ENCODE peak calls at places on chromosomes 6 and 20, in six cellular contexts. U, C, B, Y, T and P are unnamed samples. For H3K36me3, the result is how much of the 10 kb centered on the place peaks cover.

GRCh38 chr6:35080821-35081425 is 60.2 kb downstream of the TCP11 start:
- DNase-seq in B (no peak), C (no peak), U (no peak), Y (no peak), T (no peak), P (no peak)

GRCh38 chr6:107847844-107848802 is 24.0 kb upstream of the SCML4 start:
- DNase-seq in Y (peak), U (peak), B (peak), T (peak), C (peak), P (peak)

GRCh38 chr20:23049933-23050838 is 714 bp upstream of the THBD start:
- DNase-seq in U (peak), Y (no peak), B (peak), C (no peak), T (peak), P (no peak)

GRCh38 chr20:38151455-38151854 is 13.6 kb downstream of the TGM2 start:
- DNase-seq in U (no peak), C (no peak), T (no peak), B (no peak), Y (no peak), P (no peak)

GRCh38 chr6:83601119-83601518 is 88.8 kb downstream of the PRSS35 start:
- DNase-seq in B (no peak), T (no peak), Y (no peak), U (no peak), C (no peak), P (no peak)

GRCh38 chr6:73515204-73516101 is 5.4 kb downstream of the EEF1A1 start:
- DNase-seq in Y (peak), U (peak), C (no peak), B (peak), T (no peak), P (no peak)

GRCh38 chr6:22017272-22017671 is 279.6 kb downstream of the PRL start:
- DNase-seq in U (no peak), T (no peak), C (no peak), B (no peak), Y (no peak), P (no peak)

GRCh38 chr20:47677314-47678129 is 107.8 kb downstream of the SULF2 start:
- DNase-seq in C (no peak), T (peak), Y (peak), B (peak), U (peak), P (peak)

GRCh38 chr6:39684790-39685485 is 40.3 kb downstream of the KIF6 start:
- DNase-seq in T (no peak), B (no peak), Y (no peak), U (no peak), C (no peak), P (no peak)

GRCh38 chr6:135182993-135183531 is 2.0 kb downstream of the MYB start:
- DNase-seq in B (peak), T (no peak), Y (peak), U (peak), C (no peak), P (no peak)

DNA sequence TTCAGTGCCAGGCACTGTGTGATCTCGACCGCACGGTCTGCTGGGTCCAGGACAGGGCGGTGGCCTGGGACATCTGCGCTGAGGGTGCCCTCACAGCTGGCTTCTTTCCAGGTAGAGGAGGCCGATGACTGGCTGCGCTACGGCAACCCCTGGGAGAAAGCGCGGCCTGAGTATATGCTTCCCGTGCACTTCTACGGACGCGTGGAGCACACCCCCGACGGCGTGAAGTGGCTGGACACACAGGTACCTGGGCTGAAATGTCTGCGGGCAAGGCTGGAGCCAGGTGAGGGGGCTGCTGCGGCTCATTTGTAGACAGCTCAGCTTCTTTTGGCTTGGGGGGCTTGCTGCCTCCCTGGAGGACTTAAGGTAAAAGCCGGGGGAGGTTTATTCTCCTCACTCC is 26.6 kb downstream of the PYGB start:
- DNase-seq in B (no peak), Y (no peak), U (no peak), C (peak), T (peak), P (no peak)
- H3K36me3 ChIP-seq in B (under half), Y (under half), U (under half), C (half or more), T (half or more), P (under half)

DNA sequence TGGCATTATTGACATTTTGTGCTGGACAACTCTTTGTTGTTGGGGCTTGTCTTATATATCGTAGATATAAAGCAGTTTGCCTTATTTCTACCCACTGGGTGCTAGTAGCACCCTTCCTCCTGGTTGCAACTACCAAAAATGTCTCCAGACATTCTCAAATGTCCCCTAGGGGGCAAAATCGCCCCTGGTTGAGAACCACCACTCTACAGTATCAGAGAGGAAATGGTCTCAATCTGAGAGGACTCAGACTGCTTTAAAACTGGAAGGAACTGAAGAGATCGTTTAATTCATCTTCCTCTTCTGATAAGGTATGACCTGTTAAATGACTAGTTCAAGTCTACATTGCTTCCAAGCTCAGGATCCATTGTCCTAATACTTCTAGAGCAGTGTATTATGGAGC is 14.9 kb downstream of the SH3BGRL2 start:
- DNase-seq in T (no peak), B (peak), C (no peak), U (no peak), Y (no peak), P (no peak)
- TF ChIP-seq CTCF in T (peak), B (peak), C (no peak), U (no peak), Y (peak), P (no peak)

GRCh38 chr20:55255016-55255415 is 750.3 kb downstream of the CBLN4 start:
- DNase-seq in T (no peak), C (no peak), Y (no peak), U (no peak), B (no peak), P (no peak)

GRCh38 chr20:55251170-55251569 is 754.1 kb downstream of the CBLN4 start:
- DNase-seq in Y (no peak), C (no peak), T (no peak), B (no peak), U (no peak), P (no peak)

GRCh38 chr20:55253765-55254164 is 751.6 kb downstream of the CBLN4 start:
- DNase-seq in C (no peak), T (no peak), Y (no peak), U (no peak), B (no peak), P (no peak)

GRCh38 chr20:55252525-55252924 is 752.8 kb downstream of the CBLN4 start:
- DNase-seq in B (no peak), U (no peak), C (no peak), Y (peak), T (no peak), P (no peak)
- H3K36me3 ChIP-seq in B (under half), U (under half), C (under half), Y (under half), T (under half), P (under half)

DNA sequence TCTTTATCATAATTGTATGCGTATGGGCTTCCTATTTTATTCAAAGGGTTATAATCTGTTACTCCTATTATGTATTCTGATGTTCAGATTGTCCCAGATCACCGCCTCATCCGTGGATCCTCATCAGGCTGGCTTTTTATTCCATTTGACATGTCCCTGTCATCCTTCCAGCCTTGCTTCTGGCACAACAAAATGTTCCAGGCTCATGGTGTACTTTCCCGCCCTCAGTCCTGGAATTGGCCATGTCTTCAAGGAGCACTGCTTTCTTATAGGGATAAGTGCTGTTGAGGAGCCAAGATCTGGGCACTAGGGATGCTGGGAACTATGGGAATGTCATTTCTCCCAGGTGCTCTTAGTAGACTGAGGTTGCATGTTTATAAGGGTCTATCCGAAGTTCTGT is 207.8 kb downstream of the JARID2 start:
- DNase-seq in B (no peak), Y (no peak), T (peak), C (no peak), U (no peak), P (no peak)
- TF ChIP-seq CTCF in B (no peak), Y (no peak), T (no peak), C (no peak), U (no peak), P (no peak)

DNA sequence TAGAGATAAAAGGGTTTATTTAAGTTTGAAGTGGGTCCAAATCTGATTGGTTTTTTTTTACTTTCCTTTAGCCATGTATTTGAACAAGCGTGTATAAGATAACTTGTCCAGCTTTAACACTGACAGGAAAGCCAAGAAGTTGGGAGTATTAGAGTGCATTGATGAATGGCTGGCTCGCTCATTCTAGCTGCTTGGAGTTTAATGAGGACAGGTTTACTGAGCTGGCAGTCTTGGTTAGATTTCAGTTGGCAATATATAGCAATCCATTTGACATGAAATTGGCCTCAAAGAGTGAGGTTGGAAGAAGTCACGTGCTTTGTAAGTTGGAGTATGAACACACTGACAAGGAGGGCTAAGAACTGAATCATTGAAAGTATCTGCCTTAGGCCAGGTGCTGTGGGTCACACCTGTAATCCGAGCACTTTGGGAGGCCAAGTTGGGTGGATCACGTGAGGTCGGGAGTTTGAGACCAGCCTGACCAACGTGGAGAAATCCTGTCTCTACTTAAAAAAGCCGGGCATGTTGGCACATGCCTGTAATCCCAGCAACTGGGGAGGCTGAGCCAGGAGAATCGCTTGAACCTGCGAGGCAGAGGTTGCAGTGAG is 13.7 kb downstream of the SRSF3 start:
- DNase-seq in C (no peak), Y (no peak), U (no peak), B (no peak), T (no peak), P (no peak)
- H3K36me3 ChIP-seq in C (half or more), Y (under half), U (under half), B (half or more), T (half or more), P (under half)

GRCh38 chr6:46677314-46677654 is 10.4 kb upstream of the TDRD6 start:
- DNase-seq in C (no peak), B (peak), U (no peak), Y (no peak), T (no peak), P (no peak)
- TF ChIP-seq CTCF in C (no peak), B (peak), U (peak), Y (peak), T (peak), P (peak)

GRCh38 chr20:57656252-57656820 is 36.1 kb upstream of the ZBP1 start:
- DNase-seq in B (no peak), U (no peak), Y (no peak), C (no peak), T (no peak), P (no peak)
- H3K36me3 ChIP-seq in B (under half), U (under half), Y (under half), C (half or more), T (under half), P (under half)

GRCh38 chr6:13431059-13431656 is 56.2 kb downstream of the GFOD1 start:
- DNase-seq in T (no peak), B (no peak), C (no peak), Y (peak), U (no peak), P (no peak)

GRCh38 chr6:13429406-13429753 is 58.0 kb downstream of the GFOD1 start:
- DNase-seq in B (no peak), C (no peak), U (no peak), Y (no peak), T (no peak), P (no peak)

GRCh38 chr6:13427346-13427745 is 60.1 kb downstream of the GFOD1 start:
- DNase-seq in T (no peak), Y (no peak), C (no peak), B (no peak), U (no peak), P (no peak)

GRCh38 chr6:13427838-13428527 is 59.4 kb downstream of the GFOD1 start:
- DNase-seq in U (no peak), C (no peak), B (peak), Y (peak), T (no peak), P (no peak)

GRCh38 chr6:13428528-13429405 is 58.6 kb downstream of the GFOD1 start:
- DNase-seq in C (no peak), T (no peak), Y (no peak), U (no peak), B (peak), P (no peak)
- TF ChIP-seq CTCF in C (no peak), T (no peak), Y (no peak), U (no peak), B (peak), P (no peak)

GRCh38 chr6:36595168-36595818 is 1.1 kb downstream of the SRSF3 start:
- DNase-seq in Y (no peak), U (no peak), C (no peak), B (peak), T (no peak), P (no peak)
- H3K36me3 ChIP-seq in Y (under half), U (half or more), C (under half), B (under half), T (under half), P (under half)